ENCODE peak calls at places on chromosome 14, in eight cellular contexts. S is right atrium auricular region; B is ascending aorta; O is heart right ventricle; T is endodermal cell; W is CD8-positive, alpha-beta T cell; X is ovary; U is left lung. I is an unnamed sample.

GRCh38 chr14:104587641-104588040 is 8.1 kb downstream of the C14orf180 start:
- DNase-seq in S (no peak), W (no peak), U (no peak), X (no peak), B (no peak), T (no peak), O (no peak), I (no peak)

GRCh38 chr14:103517626-103518415 is 4.8 kb downstream of the CKB start:
- DNase-seq in O (no peak), W (no peak), U (no peak), B (no peak), X (no peak), S (no peak), T (no peak), I (no peak)

GRCh38 chr14:75294649-75295033 is 16.0 kb downstream of the FOS start:
- DNase-seq in T (peak), W (no peak), B (no peak), U (no peak), X (no peak), O (no peak), S (no peak), I (no peak)

GRCh38 chr14:102046337-102047278 is 40.2 kb downstream of the HSP90AA1 start:
- DNase-seq in W (peak), X (peak), U (peak), T (peak), O (peak), B (peak), S (peak), I (peak)

GRCh38 chr14:99174920-99175319 is 97.1 kb downstream of the BCL11B start:
- DNase-seq in U (peak), X (no peak), S (no peak), W (peak), O (no peak), B (no peak), T (peak), I (no peak)

GRCh38 chr14:103393687-103394626 is 8.7 kb downstream of the MARK3 start:
- DNase-seq in X (no peak), W (no peak), B (no peak), U (no peak), O (no peak), S (no peak), T (no peak), I (no peak)

GRCh38 chr14:99316281-99317163 is 44.5 kb upstream of the BCL11B start:
- DNase-seq in T (no peak), O (no peak), W (no peak), B (no peak), S (no peak), U (no peak), X (no peak), I (no peak)

GRCh38 chr14:36556811-36557433 is 25.5 kb downstream of the NKX2-8 start:
- DNase-seq in W (peak), U (no peak), O (no peak), S (no peak), B (no peak), T (peak), X (no peak), I (no peak)

GRCh38 chr14:55136241-55136640 is 7.2 kb downstream of the LGALS3 start:
- DNase-seq in X (no peak), T (no peak), S (no peak), O (no peak), W (no peak), U (no peak), B (no peak), I (no peak)

GRCh38 chr14:95727084-95727700 is 13.3 kb upstream of the TCL1A start:
- DNase-seq in O (no peak), U (no peak), T (no peak), B (no peak), S (no peak), W (no peak), X (no peak), I (no peak)

GRCh38 chr14:72155379-72155993 is 223.3 kb downstream of the RGS6 start:
- DNase-seq in O (no peak), X (no peak), T (no peak), W (no peak), S (no peak), U (no peak), B (no peak), I (no peak)

GRCh38 chr14:77622562-77622961 is 6.1 kb upstream of the SPTLC2 start:
- DNase-seq in B (no peak), W (no peak), S (no peak), X (no peak), U (no peak), O (no peak), T (no peak), I (no peak)

GRCh38 chr14:29442720-29443119 is 484.9 kb downstream of the PRKD1 start:
- DNase-seq in U (no peak), S (no peak), B (no peak), T (no peak), O (no peak), X (no peak), W (no peak), I (no peak)

GRCh38 chr14:68820536-68820935 is 27.7 kb upstream of the ZFP36L1 start:
- DNase-seq in T (no peak), U (no peak), X (no peak), W (no peak), S (no peak), B (no peak), O (no peak), I (no peak)

GRCh38 chr14:93903342-93904184 is 23.6 kb upstream of the FAM181A start:
- DNase-seq in U (no peak), B (no peak), S (no peak), O (no peak), T (peak), W (no peak), X (no peak), I (no peak)

GRCh38 chr14:75646762-75647161 is 13.9 kb downstream of the ERG28 start:
- DNase-seq in X (no peak), B (no peak), W (no peak), S (no peak), O (no peak), U (no peak), T (no peak), I (no peak)

GRCh38 chr14:96122496-96122895 is 82.1 kb upstream of the BDKRB2 start:
- DNase-seq in S (peak), U (no peak), T (no peak), W (no peak), O (no peak), B (no peak), X (no peak), I (no peak)

GRCh38 chr14:89000007-89000942 is 175.8 kb downstream of the TTC8 start:
- DNase-seq in X (no peak), O (no peak), S (no peak), T (peak), B (no peak), W (no peak), U (peak), I (no peak)

GRCh38 chr14:73789996-73790581 is 61.5 kb upstream of the PTGR2 start:
- DNase-seq in S (peak), X (peak), O (peak), T (no peak), W (no peak), U (no peak), B (peak), I (peak)

GRCh38 chr14:96574171-96574632 is 72.0 kb downstream of the PAPOLA start:
- DNase-seq in S (no peak), X (no peak), O (no peak), B (no peak), T (no peak), W (no peak), U (no peak), I (no peak)

GRCh38 chr14:92693998-92694780 is 54.2 kb downstream of the LGMN start:
- DNase-seq in T (no peak), X (no peak), U (no peak), S (no peak), W (no peak), O (no peak), B (no peak), I (no peak)

GRCh38 chr14:105855246-105855892 is 329.0 kb downstream of the TMEM121 start:
- DNase-seq in S (peak), X (peak), T (peak), U (peak), O (peak), B (no peak), W (peak), I (peak)

GRCh38 chr14:68921049-68921448 is 58.1 kb downstream of the ACTN1 start:
- DNase-seq in T (no peak), U (no peak), O (no peak), X (no peak), W (no peak), B (no peak), S (no peak), I (no peak)

GRCh38 chr14:39456702-39457250 is 24.5 kb upstream of the FBXO33 start:
- DNase-seq in B (no peak), T (no peak), U (no peak), W (no peak), S (no peak), X (no peak), O (no peak), I (no peak)

GRCh38 chr14:105117710-105118385 is 50.7 kb downstream of the JAG2 start:
- DNase-seq in X (no peak), U (no peak), T (no peak), B (no peak), S (no peak), O (no peak), W (no peak), I (no peak)

GRCh38 chr14:69039287-69039628 is 60.2 kb upstream of the ACTN1 start:
- DNase-seq in S (no peak), T (no peak), X (no peak), B (no peak), W (no peak), O (no peak), U (no peak), I (no peak)

GRCh38 chr14:94126419-94126677 is 3.1 kb downstream of the IFI27L2 start:
- DNase-seq in T (peak), U (no peak), O (no peak), W (no peak), S (no peak), B (no peak), X (no peak), I (no peak)

GRCh38 chr14:36661506-36662257 is at the start of gene PAX9:
- DNase-seq in O (no peak), X (no peak), B (no peak), T (peak), S (no peak), U (peak), W (no peak), I (peak)

GRCh38 chr14:91371011-91371989 is 46.3 kb downstream of the CCDC88C start:
- DNase-seq in W (no peak), X (no peak), S (no peak), T (no peak), U (no peak), B (no peak), O (no peak), I (no peak)

GRCh38 chr14:102838531-102838930 is 61.3 kb downstream of the TRAF3 start:
- DNase-seq in X (no peak), O (no peak), B (no peak), W (no peak), S (no peak), U (no peak), T (no peak), I (no peak)

GRCh38 chr14:101411151-101411550 is 150.1 kb upstream of the DIO3 start:
- DNase-seq in X (no peak), S (no peak), O (no peak), U (no peak), B (no peak), T (no peak), W (no peak), I (no peak)

GRCh38 chr14:90500665-90501370 is 104.0 kb downstream of the CALM1 start:
- DNase-seq in U (no peak), X (no peak), T (no peak), B (no peak), O (no peak), S (no peak), W (no peak), I (no peak)

GRCh38 chr14:89365071-89365801 is 51.8 kb downstream of the FOXN3 start:
- DNase-seq in T (no peak), X (no peak), O (peak), S (peak), B (no peak), U (no peak), W (peak), I (no peak)

GRCh38 chr14:55151601-55152000 is 22.5 kb downstream of the LGALS3 start:
- DNase-seq in T (no peak), O (no peak), W (no peak), U (no peak), X (no peak), B (no peak), S (no peak), I (no peak)

GRCh38 chr14:44893535-44893934 is 68.2 kb downstream of the KLHL28 start:
- DNase-seq in T (no peak), W (no peak), U (no peak), X (no peak), O (no peak), S (no peak), B (no peak), I (no peak)

GRCh38 chr14:99189201-99189801 is 82.7 kb downstream of the BCL11B start:
- DNase-seq in X (no peak), T (no peak), S (no peak), U (peak), O (no peak), B (no peak), W (peak), I (no peak)

GRCh38 chr14:68397371-68397779 is 395.5 kb downstream of the ZFP36L1 start:
- DNase-seq in W (no peak), T (no peak), S (peak), U (peak), O (peak), X (peak), B (peak), I (peak)

GRCh38 chr14:37707716-37708115 is 112.3 kb downstream of the TTC6 start:
- DNase-seq in W (no peak), O (no peak), T (no peak), S (no peak), U (no peak), B (no peak), X (no peak), I (no peak)

DNA sequence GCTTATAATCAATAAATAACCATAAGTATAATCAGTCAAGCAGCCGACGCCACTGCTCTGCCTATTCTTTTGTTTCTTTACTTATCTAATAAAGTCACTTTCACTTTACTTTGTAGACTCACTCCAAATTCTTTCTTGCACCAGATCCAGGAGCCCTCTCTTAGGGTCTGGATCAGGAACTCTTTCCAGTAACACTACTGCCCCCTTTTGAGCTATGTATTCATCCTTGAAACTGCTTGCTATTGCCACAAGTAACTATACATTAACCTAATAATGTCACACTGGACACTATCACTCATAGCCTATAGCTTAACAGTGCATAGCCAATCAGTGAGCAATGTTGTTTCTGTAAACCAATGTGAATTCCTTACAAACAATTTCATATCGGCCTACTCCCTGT is 2.8 kb upstream of the NID2 start:
- DNase-seq in T (no peak), W (no peak), O (no peak), U (no peak), S (no peak), X (no peak), B (no peak), I (no peak)
- TF ChIP-seq CTCF in T (peak), W (no peak), O (peak), U (peak), S (peak), X (no peak), B (no peak), I (peak)

GRCh38 chr14:59337151-59337611 is 128.0 kb downstream of the GPR135 start:
- DNase-seq in T (no peak), W (no peak), X (peak), B (peak), S (peak), U (no peak), O (peak), I (peak)
- H3K27ac ChIP-seq in T (no peak), W (no peak), X (peak), B (peak), S (peak), U (peak), O (peak), I (peak)

GRCh38 chr14:64983439-64984310 is 3.0 kb upstream of the FNTB start:
- DNase-seq in U (no peak), S (no peak), W (peak), X (no peak), O (peak), T (no peak), B (no peak), I (no peak)
- TF ChIP-seq CTCF in U (peak), S (peak), W (peak), X (peak), O (peak), T (peak), B (peak), I (peak)

GRCh38 chr14:23562822-23563472 is 4.6 kb downstream of the AP1G2 start:
- DNase-seq in B (no peak), S (no peak), T (peak), W (peak), U (no peak), X (no peak), O (no peak), I (peak)
- H3K27ac ChIP-seq in B (no peak), S (no peak), T (no peak), W (no peak), U (no peak), X (peak), O (no peak), I (no peak)

DNA sequence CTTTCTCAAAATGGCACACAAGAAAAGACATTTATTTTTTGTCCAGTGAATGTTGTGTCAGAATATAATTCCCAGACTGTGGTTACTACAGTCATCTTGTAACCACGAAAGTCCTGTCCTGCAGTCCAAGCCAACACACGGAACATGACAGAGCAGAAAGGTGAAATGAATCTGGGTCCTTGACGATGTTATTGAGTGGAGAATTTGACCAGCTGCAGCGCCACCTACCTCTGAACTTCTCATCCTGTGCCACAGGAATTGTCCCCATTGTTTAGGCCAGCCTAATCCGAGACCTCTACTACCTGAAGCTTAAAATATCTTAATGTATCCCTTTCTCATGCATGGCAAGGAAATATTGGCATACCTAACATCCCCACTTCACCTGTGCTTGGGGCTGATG is 64.1 kb upstream of the OTX2 start:
- DNase-seq in U (no peak), B (no peak), O (no peak), X (no peak), W (no peak), T (peak), S (no peak), I (no peak)
- TF ChIP-seq CTCF in U (no peak), B (no peak), O (no peak), X (no peak), W (no peak), T (peak), S (peak), I (peak)

DNA sequence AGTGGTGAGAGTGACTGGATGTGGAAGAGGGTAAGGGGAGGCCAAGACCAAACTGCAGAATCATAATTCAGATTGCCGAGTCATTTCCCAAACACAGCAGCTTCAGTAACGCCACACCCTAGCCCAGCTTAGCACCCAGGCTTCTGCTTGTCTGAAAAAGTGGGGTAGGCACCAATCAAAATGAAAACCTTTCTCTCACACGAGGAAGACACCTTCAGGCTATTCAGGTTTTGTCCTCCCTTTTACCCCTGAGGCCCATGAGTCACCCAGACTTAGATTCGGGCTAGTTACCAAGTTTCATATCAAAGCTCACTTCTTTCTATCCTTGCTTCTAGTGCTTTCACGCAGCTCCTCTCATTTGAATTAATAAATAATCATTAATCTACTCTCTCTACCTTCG is 306.0 kb downstream of the DAD1 start:
- DNase-seq in O (no peak), B (no peak), U (no peak), X (no peak), T (no peak), W (no peak), S (no peak), I (no peak)
- H3K27ac ChIP-seq in O (no peak), B (no peak), U (no peak), X (no peak), T (no peak), W (no peak), S (no peak), I (no peak)